ENCODE peak calls at places on chromosomes 3 and 15, in nine cellular contexts. B is mesendoderm, F is GM23248, L is Peyer's patch, K is cardiac fibroblast, R is kidney epithelial cell, Y is fibroblast of mammary gland, G is AG04450, Z is IMR-90. O is an unnamed sample.

GRCh38 chr3:100002599-100003350 is 111.5 kb downstream of the FILIP1L start:
- DNase-seq in B (peak), F (peak), L (no peak), K (peak), R (peak), Y (peak), G (peak), Z (peak), O (peak)

GRCh38 chr3:59559721-59560514 is 510.1 kb upstream of the CFAP20DC start:
- DNase-seq in B (peak), F (peak), L (no peak), K (peak), R (peak), Y (peak), G (peak), Z (peak), O (no peak)

GRCh38 chr3:12990306-12990705 is 82.9 kb downstream of the IQSEC1 start:
- DNase-seq in B (no peak), F (peak), L (no peak), K (peak), R (no peak), Y (no peak), G (no peak), Z (peak), O (no peak)

GRCh38 chr3:161356287-161356686 is 15.0 kb downstream of the SPTSSB start:
- DNase-seq in B (no peak), F (no peak), L (no peak), K (no peak), R (no peak), Y (no peak), G (no peak), Z (no peak), O (no peak)

GRCh38 chr3:127172211-127172610 is 20.7 kb upstream of the PRR23E start:
- DNase-seq in B (no peak), F (no peak), L (peak), K (no peak), R (no peak), Y (no peak), G (no peak), Z (no peak), O (no peak)

GRCh38 chr3:32399030-32399620 is 7.5 kb downstream of the CMTM7 start:
- DNase-seq in B (peak), F (peak), L (no peak), K (peak), R (no peak), Y (peak), G (no peak), Z (peak), O (no peak)

GRCh38 chr3:169863458-169863899 is 6.3 kb downstream of the LRRC31 start:
- DNase-seq in B (peak), F (peak), L (peak), K (peak), R (no peak), Y (peak), G (peak), Z (peak), O (peak)

GRCh38 chr3:182509844-182510460 is 283.4 kb upstream of the ATP11B start:
- DNase-seq in B (no peak), F (no peak), L (no peak), K (no peak), R (no peak), Y (no peak), G (no peak), Z (no peak), O (no peak)

GRCh38 chr3:71172951-71173350 is 410.6 kb downstream of the FOXP1 start:
- DNase-seq in B (no peak), F (peak), L (no peak), K (peak), R (no peak), Y (peak), G (peak), Z (peak), O (no peak)

GRCh38 chr3:142987707-142988106 is 13.7 kb upstream of the U2SURP start:
- DNase-seq in B (peak), F (peak), L (no peak), K (peak), R (no peak), Y (peak), G (no peak), Z (peak), O (no peak)

GRCh38 chr3:182738583-182739514 is 54.5 kb upstream of the ATP11B start:
- DNase-seq in B (peak), F (no peak), L (no peak), K (no peak), R (peak), Y (no peak), G (no peak), Z (no peak), O (no peak)

GRCh38 chr3:129315386-129315991 is 36.8 kb downstream of the HMCES start:
- DNase-seq in B (peak), F (peak), L (peak), K (peak), R (no peak), Y (no peak), G (no peak), Z (peak), O (peak)

GRCh38 chr3:64814360-64814759 is 126.6 kb upstream of the ADAMTS9 start:
- DNase-seq in B (no peak), F (no peak), L (no peak), K (no peak), R (no peak), Y (no peak), G (no peak), Z (no peak), O (no peak)

GRCh38 chr3:132593950-132594328 is 3.1 kb upstream of the ACKR4 start:
- DNase-seq in B (no peak), F (peak), L (no peak), K (peak), R (peak), Y (peak), G (peak), Z (peak), O (no peak)

GRCh38 chr15:96416934-96417759 is 86.6 kb downstream of the NR2F2 start:
- DNase-seq in B (peak), F (peak), L (no peak), K (peak), R (no peak), Y (peak), G (no peak), Z (peak), O (no peak)

GRCh38 chr3:5192568-5193319 is 5.2 kb downstream of the EDEM1 start:
- DNase-seq in B (no peak), F (no peak), L (no peak), K (no peak), R (no peak), Y (no peak), G (no peak), Z (no peak), O (no peak)

GRCh38 chr3:184748219-184749135 is 36.6 kb upstream of the MAGEF1 start:
- DNase-seq in B (peak), F (peak), L (no peak), K (peak), R (no peak), Y (peak), G (no peak), Z (peak), O (peak)

GRCh38 chr15:83971967-83972366 is 263.6 kb upstream of the GOLGA6L4 start:
- DNase-seq in B (no peak), F (peak), L (no peak), K (peak), R (no peak), Y (peak), G (no peak), Z (peak), O (no peak)
- H3K4me3 ChIP-seq in B (no peak), F (no peak), L (no peak), K (no peak), R (no peak), Y (no peak), G (no peak), Z (no peak), O (no peak)

GRCh38 chr3:149720918-149721317 is 31.4 kb downstream of the COMMD2 start:
- DNase-seq in B (no peak), F (no peak), L (no peak), K (no peak), R (no peak), Y (no peak), G (no peak), Z (no peak), O (no peak)

GRCh38 chr3:149713730-149714654 is 38.3 kb downstream of the COMMD2 start:
- DNase-seq in B (no peak), F (no peak), L (no peak), K (no peak), R (no peak), Y (no peak), G (no peak), Z (no peak), O (no peak)

GRCh38 chr3:149716984-149717383 is 35.3 kb downstream of the COMMD2 start:
- DNase-seq in B (no peak), F (no peak), L (no peak), K (no peak), R (no peak), Y (no peak), G (no peak), Z (no peak), O (no peak)

GRCh38 chr3:149715247-149715646 is 37.0 kb downstream of the COMMD2 start:
- DNase-seq in B (no peak), F (no peak), L (no peak), K (no peak), R (no peak), Y (no peak), G (no peak), Z (no peak), O (no peak)

GRCh38 chr3:149717391-149718056 is 34.8 kb downstream of the COMMD2 start:
- DNase-seq in B (peak), F (peak), L (no peak), K (peak), R (peak), Y (peak), G (peak), Z (peak), O (no peak)
- H3K4me3 ChIP-seq in B (no peak), F (no peak), L (peak), K (no peak), R (no peak), Y (no peak), G (no peak), Z (no peak), O (no peak)

GRCh38 chr15:58454950-58455401 is 23.2 kb downstream of the LIPC start:
- DNase-seq in B (no peak), F (no peak), L (no peak), K (peak), R (no peak), Y (peak), G (no peak), Z (no peak), O (no peak)

GRCh38 chr15:58459045-58459444 is 27.3 kb downstream of the LIPC start:
- DNase-seq in B (no peak), F (no peak), L (no peak), K (no peak), R (no peak), Y (no peak), G (no peak), Z (no peak), O (no peak)

GRCh38 chr15:58458076-58458475 is 26.3 kb downstream of the LIPC start:
- DNase-seq in B (no peak), F (no peak), L (no peak), K (peak), R (no peak), Y (no peak), G (no peak), Z (no peak), O (no peak)

GRCh38 chr15:58459562-58459961 is 27.8 kb downstream of the LIPC start:
- DNase-seq in B (no peak), F (no peak), L (no peak), K (no peak), R (no peak), Y (no peak), G (no peak), Z (no peak), O (peak)

GRCh38 chr15:58457466-58457965 is 25.7 kb downstream of the LIPC start:
- DNase-seq in B (no peak), F (peak), L (no peak), K (peak), R (no peak), Y (peak), G (peak), Z (peak), O (no peak)
- H3K4me3 ChIP-seq in B (no peak), F (no peak), L (no peak), K (no peak), R (no peak), Y (no peak), G (no peak), Z (no peak), O (no peak)

DNA sequence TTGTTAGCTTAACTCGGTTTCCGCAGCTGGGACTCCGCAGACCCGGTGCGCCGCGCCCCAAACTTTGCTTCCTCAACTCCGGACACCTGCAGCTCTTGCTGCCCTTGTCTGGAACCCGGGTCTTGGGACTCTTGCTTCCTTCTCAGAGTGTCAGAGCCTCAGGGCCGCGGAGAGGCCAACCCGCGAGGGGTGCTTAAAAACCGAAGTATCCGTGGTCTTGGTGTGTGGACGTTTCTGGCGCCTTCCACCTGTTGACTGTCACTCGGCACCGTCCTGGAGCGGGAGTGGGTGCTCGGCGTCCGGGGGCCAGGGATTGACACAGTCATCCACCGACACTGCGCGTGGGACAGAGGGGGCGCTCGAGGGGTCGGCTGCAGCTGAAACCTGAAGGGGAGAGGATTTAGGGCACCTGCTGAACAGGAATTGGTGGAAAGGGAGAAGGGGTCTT is 386 bp downstream of the SQOR start:
- DNase-seq in B (no peak), F (peak), L (peak), K (no peak), R (no peak), Y (no peak), G (no peak), Z (no peak), O (peak)
- H3K4me3 ChIP-seq in B (peak), F (peak), L (peak), K (peak), R (peak), Y (peak), G (peak), Z (peak), O (peak)

DNA sequence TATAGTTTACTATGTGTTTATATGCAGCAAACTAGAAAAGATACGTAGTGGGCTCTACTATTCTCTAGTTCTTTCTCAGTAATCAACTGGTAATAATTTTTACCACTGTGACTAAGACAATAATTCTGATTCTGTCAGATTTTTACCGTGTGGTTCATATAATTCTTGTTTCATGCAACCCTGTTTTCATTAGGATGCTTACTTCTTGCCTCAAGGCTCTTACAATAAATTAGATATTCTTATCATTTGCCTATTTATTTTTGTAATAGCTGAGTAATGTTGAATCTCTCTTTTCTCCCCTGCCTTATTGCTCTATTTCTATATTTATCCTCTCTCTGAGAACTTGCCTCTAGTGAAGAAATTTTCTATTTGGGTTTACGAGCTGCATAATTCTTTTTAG is 524.7 kb downstream of the NAALADL2 start:
- DNase-seq in B (no peak), F (peak), L (no peak), K (peak), R (no peak), Y (peak), G (no peak), Z (peak), O (no peak)
- H3K4me3 ChIP-seq in B (no peak), F (peak), L (no peak), K (no peak), R (no peak), Y (no peak), G (no peak), Z (no peak), O (no peak)

DNA sequence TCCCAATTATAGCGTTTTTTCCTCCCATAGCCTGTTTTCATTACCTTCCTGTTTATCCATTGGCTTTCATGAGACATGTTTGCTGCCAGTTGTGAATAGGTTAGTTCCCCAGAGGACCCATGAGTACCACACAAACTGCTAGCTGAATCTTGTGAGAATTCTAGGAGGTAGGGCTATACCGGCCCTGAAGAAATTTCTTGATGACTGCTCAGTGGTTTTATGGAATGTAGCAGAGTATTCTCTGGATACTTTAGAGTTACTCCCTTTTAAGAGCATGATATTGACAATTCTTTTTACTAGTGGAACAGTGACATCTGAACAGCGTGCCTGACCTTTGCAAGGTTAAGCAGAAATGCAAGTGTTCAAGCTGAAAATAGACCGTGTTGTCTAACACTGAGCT is 210.4 kb downstream of the MCTP2 start:
- DNase-seq in B (no peak), F (no peak), L (no peak), K (no peak), R (no peak), Y (no peak), G (no peak), Z (no peak), O (no peak)
- H3K4me3 ChIP-seq in B (no peak), F (no peak), L (no peak), K (no peak), R (no peak), Y (no peak), G (no peak), Z (no peak), O (no peak)

GRCh38 chr3:494190-494589 is 297.6 kb downstream of the CHL1 start:
- DNase-seq in B (no peak), F (no peak), L (no peak), K (no peak), R (no peak), Y (no peak), G (no peak), Z (no peak), O (no peak)
- H3K4me3 ChIP-seq in B (no peak), F (no peak), L (no peak), K (no peak), R (no peak), Y (no peak), G (no peak), Z (no peak), O (no peak)

DNA sequence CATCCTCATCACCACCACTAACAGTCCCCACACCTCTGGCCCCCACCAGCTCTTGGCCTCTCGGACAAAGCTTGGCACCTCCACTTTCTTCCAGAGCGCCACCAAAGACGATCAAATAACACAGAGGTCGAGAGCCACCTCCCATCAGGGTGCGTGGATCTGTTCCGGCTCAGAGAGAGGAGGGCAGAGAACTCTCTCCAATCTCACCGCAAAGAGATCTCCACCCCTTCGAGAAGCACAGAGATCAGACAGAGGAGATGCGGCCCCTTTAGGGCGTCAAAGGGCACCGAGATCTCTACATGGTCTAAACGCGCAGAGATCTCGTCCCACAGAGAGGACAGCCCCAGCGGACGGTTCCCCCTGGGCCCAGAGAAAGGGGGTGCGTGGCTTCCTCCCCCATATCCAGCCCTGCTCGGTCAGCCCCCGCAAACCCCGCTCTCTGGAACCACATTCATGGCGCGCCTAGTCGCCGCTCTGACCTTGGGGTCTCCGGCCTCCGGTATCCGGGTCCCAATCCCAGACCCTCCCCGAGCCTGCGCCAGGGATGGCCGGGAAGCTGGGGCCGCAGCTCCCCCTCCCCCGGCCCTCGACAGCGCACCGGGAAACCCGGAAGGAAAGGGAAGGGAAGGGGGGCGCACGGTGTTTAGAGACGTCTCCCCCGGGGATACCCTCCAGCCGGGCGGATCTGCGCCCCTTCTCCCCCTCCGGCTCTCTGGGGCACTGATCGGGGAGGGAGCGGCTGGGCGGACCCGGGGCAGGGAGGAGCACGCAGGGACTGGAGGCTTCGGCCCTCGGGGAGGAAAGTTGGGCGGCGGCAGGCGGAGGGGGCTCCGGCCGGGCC is 608 bp downstream of the SCN5A start:
- DNase-seq in B (no peak), F (no peak), L (no peak), K (no peak), R (no peak), Y (no peak), G (no peak), Z (no peak), O (no peak)
- H3K4me3 ChIP-seq in B (peak), F (peak), L (peak), K (peak), R (peak), Y (peak), G (peak), Z (peak), O (peak)

O was measured in lower leg skin.